ENCODE peak calls at places on chromosomes 13 and 19, in six cellular contexts. U is nephron progenitor cell, B is Daoy, Q is MM.1S, E is skeletal muscle cell, D is BJ. L is an unnamed sample.

GRCh38 chr19:33872445-33873320 is 76.0 kb downstream of the KCTD15 start:
- DNase-seq in U (no peak), Q (no peak), D (no peak), E (no peak), B (peak; percentile 32), L (no peak)

GRCh38 chr13:44637581-44637980 is 61.5 kb upstream of the TSC22D1 start:
- DNase-seq in Q (no peak), U (no peak), D (no peak), B (no peak), E (no peak), L (no peak)

GRCh38 chr19:10797078-10797477 is 38.9 kb downstream of the TMED1 start:
- DNase-seq in Q (no peak), E (no peak), U (no peak), D (no peak), B (no peak), L (no peak)

GRCh38 chr19:30338878-30339623 is 33.1 kb upstream of the ZNF536 start:
- DNase-seq in D (no peak), B (no peak), U (no peak), Q (no peak), E (no peak), L (no peak)

GRCh38 chr19:44943801-44944249 is 1.8 kb downstream of the APOC4 start:
- DNase-seq in Q (no peak), U (no peak), E (no peak), B (no peak), D (no peak), L (no peak)

GRCh38 chr19:48556163-48556562 is 4.2 kb downstream of the SULT2B1 start:
- DNase-seq in E (no peak), D (no peak), B (peak; percentile 74), Q (no peak), U (no peak), L (no peak)

GRCh38 chr13:80469841-80470378 is 129.0 kb upstream of the SPRY2 start:
- DNase-seq in U (no peak), Q (no peak), B (peak; percentile 15), D (no peak), E (peak; percentile 100), L (peak; percentile 71)

GRCh38 chr13:31556376-31556775 is 182.9 kb upstream of the RXFP2 start:
- DNase-seq in D (peak; percentile 47), E (peak; percentile 63), U (no peak), Q (no peak), B (peak; percentile 1), L (no peak)

GRCh38 chr19:49017666-49018351 is 918 bp upstream of the LHB start:
- DNase-seq in Q (peak; percentile 54), D (no peak), U (peak; percentile 70), E (no peak), B (peak; percentile 85), L (peak; percentile 85)

GRCh38 chr19:49145485-49146407 is 9.4 kb downstream of the HRC start:
- DNase-seq in Q (peak; percentile 63), E (peak; percentile 62), D (no peak), B (peak; percentile 88), U (peak; percentile 94), L (peak; percentile 95)

GRCh38 chr19:40143612-40144011 is 47.6 kb upstream of the MAP3K10 start:
- DNase-seq in Q (peak; percentile 96), U (no peak), D (no peak), E (no peak), B (no peak), L (peak; percentile 86)

GRCh38 chr13:45967589-45967988 is 85.0 kb downstream of the ZC3H13 start:
- DNase-seq in U (no peak), B (no peak), Q (no peak), D (no peak), E (no peak), L (no peak)

GRCh38 chr19:50658438-50659317 is 9.4 kb downstream of the C19orf81 start:
- DNase-seq in B (peak; percentile 96), Q (no peak), D (no peak), U (peak; percentile 96), E (peak; percentile 34), L (peak; percentile 95)

GRCh38 chr19:532578-533484 is 1.3 kb downstream of the CDC34 start:
- DNase-seq in D (no peak), B (peak; percentile 59), U (peak; percentile 49), E (no peak), Q (peak; percentile 64), L (peak; percentile 71)

GRCh38 chr13:113187263-113187669 is 21.2 kb downstream of the PCID2 start:
- DNase-seq in B (peak; percentile 97), D (peak; percentile 99), E (peak; percentile 98), Q (no peak), U (no peak), L (peak; percentile 96)

GRCh38 chr13:69706807-69707206 is 400.8 kb upstream of the ATXN8OS start:
- DNase-seq in B (no peak), U (no peak), Q (no peak), D (no peak), E (no peak), L (no peak)

GRCh38 chr13:24272452-24273161 is 36.8 kb upstream of the C1QTNF9 start:
- DNase-seq in E (no peak), B (no peak), D (no peak), Q (no peak), U (no peak), L (peak; percentile 53)

GRCh38 chr13:44272692-44273091 is 100.9 kb upstream of the SERP2 start:
- DNase-seq in U (no peak), B (peak; percentile 48), D (no peak), Q (no peak), E (no peak), L (no peak)

GRCh38 chr13:50425772-50426171 is 410.5 kb downstream of the KCNRG start:
- DNase-seq in E (no peak), B (no peak), U (no peak), Q (peak; percentile 11), D (no peak), L (no peak)

GRCh38 chr13:48334534-48335127 is 31.1 kb downstream of the RB1 start:
- DNase-seq in U (no peak), D (peak; percentile 9), Q (peak; percentile 45), E (no peak), B (no peak), L (peak; percentile 47)

GRCh38 chr13:39012608-39013007 is 22.0 kb upstream of the STOML3 start:
- DNase-seq in D (no peak), Q (no peak), E (no peak), U (no peak), B (no peak), L (peak; percentile 9)

GRCh38 chr13:77325371-77325941 is 1.4 kb downstream of the MYCBP2 start:
- DNase-seq in Q (peak; percentile 70), U (no peak), B (no peak), D (no peak), E (no peak), L (no peak)

GRCh38 chr19:16429066-16429758 is 42.6 kb downstream of the EPS15L1 start:
- DNase-seq in Q (no peak), E (no peak), B (no peak), D (no peak), U (no peak), L (no peak)

GRCh38 chr13:73767747-73768315 is 366.4 kb downstream of the KLF12 start:
- DNase-seq in U (no peak), B (no peak), E (no peak), Q (no peak), D (no peak), L (peak; percentile 54)

GRCh38 chr19:12733369-12733896 is 1.1 kb downstream of the TRIR start:
- DNase-seq in D (no peak), Q (peak; percentile 69), B (peak; percentile 51), U (no peak), E (peak; percentile 33), L (peak; percentile 73)

GRCh38 chr19:3695124-3695733 is 5.0 kb downstream of the PIP5K1C start:
- DNase-seq in Q (no peak), E (no peak), B (no peak), D (no peak), U (no peak), L (no peak)

GRCh38 chr13:62387642-62388041 is 972.0 kb upstream of the PCDH20 start:
- DNase-seq in B (no peak), Q (no peak), D (no peak), E (no peak), U (no peak), L (peak; percentile 19)

GRCh38 chr13:107266657-107267056 is 698.7 kb upstream of the ARGLU1 start:
- DNase-seq in Q (no peak), U (no peak), D (no peak), E (no peak), B (no peak), L (no peak)